ENCODE peak calls at places on chromosomes 2 and 18, in four cellular contexts. H, F, R and Y are unnamed samples.

GRCh38 chr2:127089466-127090235 is 17.3 kb downstream of the BIN1 start:
- DNase-seq in H (no peak), F (no peak), R (no peak), Y (no peak)

GRCh38 chr2:150403457-150403856 is 84.0 kb downstream of the RND3 start:
- DNase-seq in H (no peak), F (peak; percentile 23), R (no peak), Y (no peak)

GRCh38 chr2:160674076-160674630 is 180.5 kb upstream of the RBMS1 start:
- DNase-seq in H (no peak), F (no peak), R (no peak), Y (no peak)

GRCh38 chr2:18883626-18884456 is 294.5 kb upstream of the NT5C1B start:
- DNase-seq in H (peak; percentile 7), F (no peak), R (peak; percentile 2), Y (no peak)

GRCh38 chr2:65751422-65751821 is 319.0 kb upstream of the SPRED2 start:
- DNase-seq in H (no peak), F (no peak), R (no peak), Y (no peak)

GRCh38 chr2:237431372-237431771 is 17.4 kb upstream of the COL6A3 start:
- DNase-seq in H (no peak), F (no peak), R (no peak), Y (no peak)

GRCh38 chr2:58428553-58429284 is 187.6 kb upstream of the FANCL start:
- DNase-seq in H (no peak), F (no peak), R (peak; percentile 38), Y (peak; percentile 82)

GRCh38 chr2:66494708-66495107 is 59.8 kb downstream of the MEIS1 start:
- DNase-seq in H (peak; percentile 16), F (no peak), R (no peak), Y (no peak)

GRCh38 chr2:12805032-12805431 is 88.3 kb downstream of the TRIB2 start:
- DNase-seq in H (no peak), F (no peak), R (no peak), Y (no peak)

GRCh38 chr2:237509905-237510304 is 22.9 kb downstream of the MLPH start:
- DNase-seq in H (no peak), F (no peak), R (no peak), Y (no peak)

GRCh38 chr2:136057802-136058140 is 60.2 kb downstream of the CXCR4 start:
- DNase-seq in H (no peak), F (no peak), R (no peak), Y (no peak)

GRCh38 chr2:1804251-1804855 is 60.0 kb upstream of the PXDN start:
- DNase-seq in H (no peak), F (no peak), R (no peak), Y (no peak)

GRCh38 chr18:23135679-23136325 is 517 bp downstream of the CABLES1 start:
- DNase-seq in H (no peak), F (no peak), R (no peak), Y (no peak)

GRCh38 chr2:49403722-49404507 is 249.6 kb upstream of the FSHR start:
- DNase-seq in H (no peak), F (no peak), R (peak; percentile 6), Y (peak; percentile 7)

GRCh38 chr2:137888845-137889244 is 75.4 kb upstream of the HNMT start:
- DNase-seq in H (peak; percentile 63), F (no peak), R (peak; percentile 38), Y (peak; percentile 62)

GRCh38 chr2:189092936-189093335 is 86.6 kb downstream of the COL5A2 start:
- DNase-seq in H (no peak), F (no peak), R (no peak), Y (no peak)

GRCh38 chr18:56575819-56576663 is 62.4 kb downstream of the TXNL1 start:
- DNase-seq in H (peak; percentile 36), F (no peak), R (peak; percentile 13), Y (no peak)

GRCh38 chr2:227191367-227191766 is 26.9 kb downstream of the COL4A3 start:
- DNase-seq in H (peak; percentile 14), F (no peak), R (peak; percentile 43), Y (no peak)

GRCh38 chr18:48834421-48835011 is 116.2 kb downstream of the SMAD7 start:
- DNase-seq in H (no peak), F (peak; percentile 81), R (no peak), Y (no peak)

GRCh38 chr2:29166640-29167039 is 51.4 kb downstream of the CLIP4 start:
- DNase-seq in H (no peak), F (no peak), R (no peak), Y (no peak)

GRCh38 chr2:208315081-208315788 is 49.2 kb downstream of the PIKFYVE start:
- DNase-seq in H (no peak), F (peak; percentile 73), R (no peak), Y (no peak)

GRCh38 chr2:204909791-204910190 is 364.5 kb downstream of the PARD3B start:
- DNase-seq in H (no peak), F (no peak), R (no peak), Y (no peak)

GRCh38 chr2:236352761-236353593 is 88.8 kb upstream of the ASB18 start:
- DNase-seq in H (no peak), F (no peak), R (no peak), Y (no peak)

GRCh38 chr2:199928626-199929025 is 17.5 kb downstream of the C2orf69 start:
- DNase-seq in H (no peak), F (no peak), R (no peak), Y (no peak)

GRCh38 chr2:61950133-61950560 is 44.7 kb downstream of the COMMD1 start:
- DNase-seq in H (no peak), F (no peak), R (no peak), Y (no peak)

GRCh38 chr18:5457467-5457957 is 86.3 kb downstream of the EPB41L3 start:
- DNase-seq in H (no peak), F (no peak), R (no peak), Y (no peak)

GRCh38 chr2:30656079-30656478 is 151.2 kb downstream of the CAPN13 start:
- DNase-seq in H (no peak), F (no peak), R (no peak), Y (no peak)

GRCh38 chr2:88811238-88811637 is 119.8 kb downstream of the RPIA start:
- DNase-seq in H (no peak), F (no peak), R (no peak), Y (no peak)

GRCh38 chr2:72457801-72458516 is 310.3 kb upstream of the CYP26B1 start:
- DNase-seq in H (no peak), F (no peak), R (no peak), Y (no peak)

GRCh38 chr2:22879009-22879863 is 505.7 kb upstream of the KLHL29 start:
- DNase-seq in H (no peak), F (no peak), R (no peak), Y (no peak)

DNA sequence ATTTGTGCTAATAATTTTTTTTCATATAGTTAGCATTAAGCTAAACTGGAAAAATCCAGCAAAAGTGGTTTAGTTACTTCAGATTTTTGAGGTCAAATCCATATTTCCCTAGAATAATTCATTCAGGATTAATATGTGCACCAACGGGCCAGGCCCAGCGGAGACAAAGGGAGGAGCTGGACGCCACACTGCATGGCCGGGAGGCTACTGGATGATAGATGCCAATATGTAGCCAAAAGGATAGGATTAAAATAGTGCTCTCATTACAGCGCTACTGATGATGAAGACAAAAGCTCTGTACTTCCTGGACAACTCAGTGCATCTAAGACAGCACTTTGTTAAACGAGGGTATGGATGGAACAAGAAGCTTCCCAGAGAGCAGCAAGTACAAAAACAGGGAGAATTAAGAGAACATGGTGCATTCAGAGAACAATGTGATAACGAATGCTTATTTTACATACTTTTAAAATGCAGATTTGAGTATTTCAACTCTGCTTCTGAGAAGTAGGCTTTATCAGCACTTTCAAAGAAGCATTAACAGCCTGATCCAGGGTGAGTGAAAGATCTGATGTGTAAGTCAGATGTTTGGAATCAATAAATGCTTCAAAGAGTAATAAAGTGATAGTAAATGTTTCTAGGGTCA is 39.8 kb downstream of the PPP4R1 start:
- DNase-seq in H (no peak), F (no peak), R (peak; percentile 25), Y (no peak)
- H3K36me3 ChIP-seq in H (peaks cover 8% of the 10 kb centered on the region), F (peaks cover 19% of the 10 kb centered on the region), R (peaks cover 42% of the 10 kb centered on the region), Y (peaks cover 6% of the 10 kb centered on the region)

DNA sequence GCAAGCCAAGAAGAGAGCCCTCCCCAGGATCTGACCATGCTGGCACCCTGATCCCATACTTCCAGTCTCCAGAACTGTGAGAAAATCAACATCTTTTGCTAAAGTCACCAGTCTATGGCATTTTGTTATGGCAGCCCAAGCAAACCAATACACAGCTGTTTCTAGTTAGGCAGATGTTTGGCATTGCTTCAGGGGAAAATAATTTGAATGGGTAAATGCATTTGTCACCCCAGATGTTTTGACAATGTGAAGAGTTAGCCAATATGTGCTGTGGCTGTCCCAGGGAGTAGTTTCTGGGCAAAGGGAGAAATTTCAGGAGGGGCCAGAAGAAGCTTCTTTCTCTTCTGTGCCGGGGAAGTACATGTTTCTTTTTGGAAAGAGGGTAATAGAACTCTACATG is 618.9 kb downstream of the SLC4A3 start:
- DNase-seq in H (no peak), F (no peak), R (no peak), Y (no peak)
- TF ChIP-seq SUZ12 in H (no peak), F (no peak), R (no peak), Y (no peak)

GRCh38 chr18:12963069-12963468 is 15.3 kb downstream of the SEH1L start:
- DNase-seq in H (no peak), F (no peak), R (no peak), Y (no peak)
- H3K36me3 ChIP-seq in H (peaks cover 14% of the 10 kb centered on the region), F (peaks cover 11% of the 10 kb centered on the region), R (peaks cover 55% of the 10 kb centered on the region), Y (peaks cover 46% of the 10 kb centered on the region)

GRCh38 chr2:129821445-129821844 is 158.0 kb upstream of the RAB6C start:
- DNase-seq in H (no peak), F (no peak), R (no peak), Y (no peak)
- TF ChIP-seq SUZ12 in H (no peak), F (no peak), R (no peak), Y (no peak)

GRCh38 chr2:121442889-121443288 is 87.8 kb upstream of the RNU4ATAC start:
- DNase-seq in H (no peak), F (no peak), R (no peak), Y (no peak)
- H3K36me3 ChIP-seq in H (peaks cover 28% of the 10 kb centered on the region), F (peaks cover 42% of the 10 kb centered on the region), R (peaks cover 51% of the 10 kb centered on the region), Y (peaks cover 32% of the 10 kb centered on the region)